ENCODE peak calls at places on chromosomes 2 and 18, in seven cellular contexts. One of them, this sample, is unnamed.

GRCh38 chr2:64804651-64805050 is 150.9 kb upstream of the SERTAD2 start:
- DNase-seq in brain microvascular endothelial cell: no peak
- DNase-seq in breast epithelium: no peak
- DNase-seq in HCT116: no peak
- DNase-seq in uterus: no peak
- DNase-seq in left ventricle myocardium inferior: no peak
- DNase-seq in epithelial cell of proximal tubule: no peak
- DNase-seq in this sample: no peak

GRCh38 chr2:233643128-233643527 is 6.9 kb downstream of the UGT1A10 start:
- DNase-seq in brain microvascular endothelial cell: no peak
- DNase-seq in breast epithelium: no peak
- DNase-seq in HCT116: peak
- DNase-seq in uterus: no peak
- DNase-seq in left ventricle myocardium inferior: no peak
- DNase-seq in epithelial cell of proximal tubule: no peak
- DNase-seq in this sample: no peak

GRCh38 chr2:15943378-15943851 is 3.1 kb downstream of the MYCN start:
- DNase-seq in brain microvascular endothelial cell: no peak
- DNase-seq in breast epithelium: no peak
- DNase-seq in HCT116: no peak
- DNase-seq in uterus: no peak
- DNase-seq in left ventricle myocardium inferior: peak
- DNase-seq in epithelial cell of proximal tubule: no peak
- DNase-seq in this sample: no peak

GRCh38 chr2:6846967-6847695 is 18.6 kb downstream of the CMPK2 start:
- DNase-seq in brain microvascular endothelial cell: no peak
- DNase-seq in breast epithelium: no peak
- DNase-seq in HCT116: no peak
- DNase-seq in uterus: no peak
- DNase-seq in left ventricle myocardium inferior: no peak
- DNase-seq in epithelial cell of proximal tubule: no peak
- DNase-seq in this sample: no peak

GRCh38 chr2:75560768-75561565 is at the start of gene EVA1A:
- DNase-seq in brain microvascular endothelial cell: peak
- DNase-seq in breast epithelium: no peak
- DNase-seq in HCT116: no peak
- DNase-seq in uterus: peak
- DNase-seq in left ventricle myocardium inferior: peak
- DNase-seq in epithelial cell of proximal tubule: no peak
- DNase-seq in this sample: no peak

GRCh38 chr2:54838585-54839035 is 115.1 kb downstream of the EML6 start:
- DNase-seq in brain microvascular endothelial cell: peak
- DNase-seq in breast epithelium: no peak
- DNase-seq in HCT116: peak
- DNase-seq in uterus: peak
- DNase-seq in left ventricle myocardium inferior: peak
- DNase-seq in epithelial cell of proximal tubule: no peak
- DNase-seq in this sample: peak

GRCh38 chr2:151947524-151948165 is 119.4 kb upstream of the ARL5A start:
- DNase-seq in brain microvascular endothelial cell: peak
- DNase-seq in breast epithelium: no peak
- DNase-seq in HCT116: no peak
- DNase-seq in uterus: no peak
- DNase-seq in left ventricle myocardium inferior: no peak
- DNase-seq in epithelial cell of proximal tubule: no peak
- DNase-seq in this sample: no peak

GRCh38 chr2:122988395-122989221 is 1036.5 kb upstream of the CNTNAP5 start:
- DNase-seq in brain microvascular endothelial cell: no peak
- DNase-seq in breast epithelium: no peak
- DNase-seq in HCT116: no peak
- DNase-seq in uterus: no peak
- DNase-seq in left ventricle myocardium inferior: no peak
- DNase-seq in epithelial cell of proximal tubule: no peak
- DNase-seq in this sample: no peak

GRCh38 chr2:186551323-186552050 is 38.4 kb upstream of the ITGAV start:
- DNase-seq in brain microvascular endothelial cell: peak
- DNase-seq in breast epithelium: no peak
- DNase-seq in HCT116: no peak
- DNase-seq in uterus: no peak
- DNase-seq in left ventricle myocardium inferior: no peak
- DNase-seq in epithelial cell of proximal tubule: no peak
- DNase-seq in this sample: no peak

GRCh38 chr2:135698838-135699237 is 42.8 kb upstream of the UBXN4 start:
- DNase-seq in brain microvascular endothelial cell: no peak
- DNase-seq in breast epithelium: no peak
- DNase-seq in HCT116: no peak
- DNase-seq in uterus: no peak
- DNase-seq in left ventricle myocardium inferior: no peak
- DNase-seq in epithelial cell of proximal tubule: no peak
- DNase-seq in this sample: no peak

GRCh38 chr2:211408485-211408884 is 852.1 kb downstream of the CPS1 start:
- DNase-seq in brain microvascular endothelial cell: peak
- DNase-seq in breast epithelium: no peak
- DNase-seq in HCT116: no peak
- DNase-seq in uterus: no peak
- DNase-seq in left ventricle myocardium inferior: no peak
- DNase-seq in epithelial cell of proximal tubule: peak
- DNase-seq in this sample: peak

GRCh38 chr2:203578511-203579130 is 43.5 kb upstream of the RAPH1 start:
- DNase-seq in brain microvascular endothelial cell: no peak
- DNase-seq in breast epithelium: no peak
- DNase-seq in HCT116: no peak
- DNase-seq in uterus: no peak
- DNase-seq in left ventricle myocardium inferior: no peak
- DNase-seq in epithelial cell of proximal tubule: no peak
- DNase-seq in this sample: no peak

GRCh38 chr2:216516730-216517350 is 18.2 kb downstream of the RPL37A start:
- DNase-seq in brain microvascular endothelial cell: no peak
- DNase-seq in breast epithelium: no peak
- DNase-seq in HCT116: peak
- DNase-seq in uterus: no peak
- DNase-seq in left ventricle myocardium inferior: no peak
- DNase-seq in epithelial cell of proximal tubule: no peak
- DNase-seq in this sample: peak

GRCh38 chr2:77457665-77458064 is 64.5 kb downstream of the LRRTM4 start:
- DNase-seq in brain microvascular endothelial cell: no peak
- DNase-seq in breast epithelium: no peak
- DNase-seq in HCT116: no peak
- DNase-seq in uterus: no peak
- DNase-seq in left ventricle myocardium inferior: no peak
- DNase-seq in epithelial cell of proximal tubule: no peak
- DNase-seq in this sample: no peak

GRCh38 chr18:79470547-79470946 is 74.8 kb downstream of the NFATC1 start:
- DNase-seq in brain microvascular endothelial cell: no peak
- DNase-seq in breast epithelium: no peak
- DNase-seq in HCT116: no peak
- DNase-seq in uterus: no peak
- DNase-seq in left ventricle myocardium inferior: no peak
- DNase-seq in epithelial cell of proximal tubule: no peak
- DNase-seq in this sample: no peak

GRCh38 chr2:157468931-157469708 is 25.2 kb upstream of the CYTIP start:
- DNase-seq in brain microvascular endothelial cell: peak
- DNase-seq in breast epithelium: no peak
- DNase-seq in HCT116: no peak
- DNase-seq in uterus: no peak
- DNase-seq in left ventricle myocardium inferior: no peak
- DNase-seq in epithelial cell of proximal tubule: no peak
- DNase-seq in this sample: no peak

GRCh38 chr18:51666717-51667320 is 469.3 kb upstream of the MEX3C start:
- DNase-seq in brain microvascular endothelial cell: peak
- DNase-seq in breast epithelium: no peak
- DNase-seq in HCT116: no peak
- DNase-seq in uterus: no peak
- DNase-seq in left ventricle myocardium inferior: peak
- DNase-seq in epithelial cell of proximal tubule: no peak
- DNase-seq in this sample: no peak

GRCh38 chr2:55425449-55425848 is 5.8 kb upstream of the CCDC88A start:
- DNase-seq in brain microvascular endothelial cell: peak
- DNase-seq in breast epithelium: no peak
- DNase-seq in HCT116: no peak
- DNase-seq in uterus: no peak
- DNase-seq in left ventricle myocardium inferior: no peak
- DNase-seq in epithelial cell of proximal tubule: peak
- DNase-seq in this sample: no peak

GRCh38 chr2:84494070-84494469 is 22.2 kb upstream of the DNAH6 start:
- DNase-seq in brain microvascular endothelial cell: peak
- DNase-seq in breast epithelium: no peak
- DNase-seq in HCT116: no peak
- DNase-seq in uterus: no peak
- DNase-seq in left ventricle myocardium inferior: no peak
- DNase-seq in epithelial cell of proximal tubule: no peak
- DNase-seq in this sample: no peak

GRCh38 chr2:195105581-195105980 is 551.4 kb upstream of the SLC39A10 start:
- DNase-seq in brain microvascular endothelial cell: no peak
- DNase-seq in breast epithelium: no peak
- DNase-seq in HCT116: no peak
- DNase-seq in uterus: no peak
- DNase-seq in left ventricle myocardium inferior: no peak
- DNase-seq in epithelial cell of proximal tubule: no peak
- DNase-seq in this sample: no peak

GRCh38 chr2:9982248-9982647 is 30.8 kb downstream of the GRHL1 start:
- DNase-seq in brain microvascular endothelial cell: peak
- DNase-seq in breast epithelium: no peak
- DNase-seq in HCT116: no peak
- DNase-seq in uterus: no peak
- DNase-seq in left ventricle myocardium inferior: no peak
- DNase-seq in epithelial cell of proximal tubule: no peak
- DNase-seq in this sample: no peak

GRCh38 chr2:200575957-200576356 is 9.9 kb upstream of the AOX1 start:
- DNase-seq in brain microvascular endothelial cell: no peak
- DNase-seq in breast epithelium: no peak
- DNase-seq in HCT116: no peak
- DNase-seq in uterus: no peak
- DNase-seq in left ventricle myocardium inferior: no peak
- DNase-seq in epithelial cell of proximal tubule: no peak
- DNase-seq in this sample: no peak

GRCh38 chr2:200578778-200579177 is 7.0 kb upstream of the AOX1 start:
- DNase-seq in brain microvascular endothelial cell: peak
- DNase-seq in breast epithelium: no peak
- DNase-seq in HCT116: no peak
- DNase-seq in uterus: no peak
- DNase-seq in left ventricle myocardium inferior: no peak
- DNase-seq in epithelial cell of proximal tubule: no peak
- DNase-seq in this sample: peak

GRCh38 chr2:200577000-200577399 is 8.8 kb upstream of the AOX1 start:
- DNase-seq in brain microvascular endothelial cell: no peak
- DNase-seq in breast epithelium: no peak
- DNase-seq in HCT116: no peak
- DNase-seq in uterus: no peak
- DNase-seq in left ventricle myocardium inferior: no peak
- DNase-seq in epithelial cell of proximal tubule: no peak
- DNase-seq in this sample: no peak
- TF ChIP-seq CTCF in brain microvascular endothelial cell: peak
- TF ChIP-seq CTCF in breast epithelium: no peak
- TF ChIP-seq CTCF in HCT116: no peak
- TF ChIP-seq CTCF in uterus: no peak
- TF ChIP-seq CTCF in left ventricle myocardium inferior: no peak
- TF ChIP-seq CTCF in epithelial cell of proximal tubule: peak
- TF ChIP-seq CTCF in this sample: no peak

GRCh38 chr2:144514731-144515424 is 5.0 kb downstream of the ZEB2 start:
- DNase-seq in brain microvascular endothelial cell: no peak
- DNase-seq in breast epithelium: no peak
- DNase-seq in HCT116: no peak
- DNase-seq in uterus: no peak
- DNase-seq in left ventricle myocardium inferior: no peak
- DNase-seq in epithelial cell of proximal tubule: no peak
- DNase-seq in this sample: no peak

GRCh38 chr2:144511222-144511855 is 8.6 kb downstream of the ZEB2 start:
- DNase-seq in brain microvascular endothelial cell: no peak
- DNase-seq in breast epithelium: no peak
- DNase-seq in HCT116: no peak
- DNase-seq in uterus: no peak
- DNase-seq in left ventricle myocardium inferior: no peak
- DNase-seq in epithelial cell of proximal tubule: no peak
- DNase-seq in this sample: no peak

GRCh38 chr2:144513388-144514100 is 6.4 kb downstream of the ZEB2 start:
- DNase-seq in brain microvascular endothelial cell: peak
- DNase-seq in breast epithelium: no peak
- DNase-seq in HCT116: no peak
- DNase-seq in uterus: no peak
- DNase-seq in left ventricle myocardium inferior: no peak
- DNase-seq in epithelial cell of proximal tubule: no peak
- DNase-seq in this sample: no peak

GRCh38 chr2:144511945-144512344 is 8.0 kb downstream of the ZEB2 start:
- DNase-seq in brain microvascular endothelial cell: no peak
- DNase-seq in breast epithelium: no peak
- DNase-seq in HCT116: no peak
- DNase-seq in uterus: no peak
- DNase-seq in left ventricle myocardium inferior: no peak
- DNase-seq in epithelial cell of proximal tubule: no peak
- DNase-seq in this sample: no peak

GRCh38 chr2:144512421-144513272 is 7.3 kb downstream of the ZEB2 start:
- DNase-seq in brain microvascular endothelial cell: no peak
- DNase-seq in breast epithelium: no peak
- DNase-seq in HCT116: no peak
- DNase-seq in uterus: no peak
- DNase-seq in left ventricle myocardium inferior: no peak
- DNase-seq in epithelial cell of proximal tubule: no peak
- DNase-seq in this sample: no peak
- H3K4me3 ChIP-seq in brain microvascular endothelial cell: peak
- H3K4me3 ChIP-seq in breast epithelium: peak
- H3K4me3 ChIP-seq in HCT116: no peak
- H3K4me3 ChIP-seq in uterus: peak
- H3K4me3 ChIP-seq in left ventricle myocardium inferior: peak
- H3K4me3 ChIP-seq in epithelial cell of proximal tubule: peak
- H3K4me3 ChIP-seq in this sample: no peak

DNA sequence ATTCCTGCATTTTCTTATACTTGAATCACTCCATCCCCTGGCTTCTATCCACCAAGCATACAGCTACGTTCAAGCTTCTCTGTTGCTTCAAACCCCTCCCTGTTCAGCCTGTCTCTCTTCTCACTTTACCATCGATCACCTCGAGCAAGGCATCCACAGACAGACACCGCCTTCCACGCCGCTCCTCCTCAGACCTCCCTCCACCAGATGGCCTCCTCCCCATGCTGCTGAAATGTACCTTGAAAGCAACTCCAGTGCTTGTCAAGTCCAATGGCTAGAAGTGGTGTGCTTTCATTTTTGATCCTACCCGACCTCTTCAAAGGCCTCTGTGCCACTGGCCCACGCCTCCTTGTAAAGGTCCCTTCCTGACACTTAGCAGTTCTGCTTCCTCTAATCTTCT is 131.3 kb upstream of the ACAA2 start:
- DNase-seq in brain microvascular endothelial cell: no peak
- DNase-seq in breast epithelium: no peak
- DNase-seq in HCT116: no peak
- DNase-seq in uterus: no peak
- DNase-seq in left ventricle myocardium inferior: no peak
- DNase-seq in epithelial cell of proximal tubule: no peak
- DNase-seq in this sample: no peak
- TF ChIP-seq CTCF in brain microvascular endothelial cell: peak
- TF ChIP-seq CTCF in breast epithelium: no peak
- TF ChIP-seq CTCF in HCT116: no peak
- TF ChIP-seq CTCF in uterus: no peak
- TF ChIP-seq CTCF in left ventricle myocardium inferior: peak
- TF ChIP-seq CTCF in epithelial cell of proximal tubule: peak
- TF ChIP-seq CTCF in this sample: no peak

DNA sequence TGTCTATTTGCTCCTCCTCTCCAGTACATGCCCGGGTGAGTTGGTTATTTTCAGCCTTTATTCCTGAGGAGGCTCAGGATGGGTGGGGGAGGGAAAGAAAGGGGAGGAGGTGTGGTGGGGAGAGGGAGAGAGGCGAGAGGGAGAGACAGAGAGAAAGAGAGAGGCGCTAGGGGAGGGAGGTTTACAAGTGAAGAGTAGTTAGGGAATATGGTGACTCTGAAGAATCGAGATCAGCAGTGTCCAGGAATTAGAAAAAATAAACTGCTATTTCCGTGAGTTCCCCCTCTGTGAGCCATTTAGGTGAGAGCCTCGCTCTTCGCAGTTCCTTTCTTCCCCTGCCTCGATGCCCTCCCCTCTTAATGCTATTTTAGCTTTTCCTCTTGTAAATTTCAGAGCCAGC is 138.9 kb downstream of the MEIS1 start:
- DNase-seq in brain microvascular endothelial cell: no peak
- DNase-seq in breast epithelium: no peak
- DNase-seq in HCT116: no peak
- DNase-seq in uterus: no peak
- DNase-seq in left ventricle myocardium inferior: no peak
- DNase-seq in epithelial cell of proximal tubule: no peak
- DNase-seq in this sample: no peak
- H3K4me3 ChIP-seq in brain microvascular endothelial cell: no peak
- H3K4me3 ChIP-seq in breast epithelium: no peak
- H3K4me3 ChIP-seq in HCT116: no peak
- H3K4me3 ChIP-seq in uterus: no peak
- H3K4me3 ChIP-seq in left ventricle myocardium inferior: peak
- H3K4me3 ChIP-seq in epithelial cell of proximal tubule: peak
- H3K4me3 ChIP-seq in this sample: no peak

This sample was measured in LNCaP clone FGC.